ENCODE peak calls at places on chromosomes 2 and 18, in five cellular contexts. Y is effector memory CD4-positive, alpha-beta T cell; W is brain microvascular endothelial cell; C is NCI-H1417; T is renal cortical epithelial cell. P is an unnamed sample.

GRCh38 chr2:29700560-29700959 is 220.8 kb downstream of the ALK start:
- DNase-seq in Y (no peak), W (peak), C (no peak), T (peak), P (no peak)

GRCh38 chr2:73297151-73297559 is 3.8 kb upstream of the EGR4 start:
- DNase-seq in Y (no peak), W (peak), C (peak), T (no peak), P (no peak)

GRCh38 chr2:235149240-235149641 is 197.4 kb downstream of the SH3BP4 start:
- DNase-seq in Y (no peak), W (no peak), C (no peak), T (peak), P (no peak)

GRCh38 chr18:38931754-38932050 is 1366.1 kb upstream of the CELF4 start:
- DNase-seq in Y (no peak), W (no peak), C (no peak), T (no peak), P (no peak)

GRCh38 chr2:98027535-98027934 is 31.8 kb upstream of the TMEM131 start:
- DNase-seq in Y (no peak), W (no peak), C (no peak), T (no peak), P (no peak)

GRCh38 chr2:186848873-186849578 is at the start of gene ZSWIM2:
- DNase-seq in Y (no peak), W (peak), C (peak), T (peak), P (no peak)

GRCh38 chr2:136246086-136246669 is 128.2 kb upstream of the CXCR4 start:
- DNase-seq in Y (no peak), W (peak), C (no peak), T (peak), P (no peak)

GRCh38 chr18:7812431-7813063 is 245.4 kb downstream of the PTPRM start:
- DNase-seq in Y (no peak), W (peak), C (no peak), T (peak), P (no peak)

GRCh38 chr2:28601612-28602011 is 105.8 kb downstream of the PLB1 start:
- DNase-seq in Y (no peak), W (no peak), C (no peak), T (no peak), P (no peak)

GRCh38 chr2:222969491-222969890 is 82.5 kb upstream of the KCNE4 start:
- DNase-seq in Y (no peak), W (peak), C (no peak), T (peak), P (no peak)

GRCh38 chr2:65604246-65604645 is 171.8 kb upstream of the SPRED2 start:
- DNase-seq in Y (no peak), W (peak), C (no peak), T (peak), P (no peak)

GRCh38 chr2:85796549-85797262 is 42.9 kb downstream of the ATOH8 start:
- DNase-seq in Y (no peak), W (no peak), C (no peak), T (no peak), P (no peak)

GRCh38 chr2:54634012-54634411 is 89.5 kb upstream of the EML6 start:
- DNase-seq in Y (no peak), W (no peak), C (no peak), T (no peak), P (no peak)

GRCh38 chr2:84716564-84716963 is 164.3 kb downstream of the TRABD2A start:
- DNase-seq in Y (no peak), W (no peak), C (no peak), T (no peak), P (no peak)

GRCh38 chr2:120866483-120867140 is 130.9 kb downstream of the GLI2 start:
- DNase-seq in Y (no peak), W (no peak), C (no peak), T (no peak), P (no peak)

GRCh38 chr18:37456873-37457272 is 108.7 kb downstream of the CELF4 start:
- DNase-seq in Y (no peak), W (no peak), C (no peak), T (no peak), P (no peak)

GRCh38 chr2:8679827-8680731 is 1.8 kb upstream of the ID2 start:
- DNase-seq in Y (no peak), W (no peak), C (peak), T (peak), P (no peak)

GRCh38 chr2:173522356-173522755 is 167.7 kb downstream of the CDCA7 start:
- DNase-seq in Y (no peak), W (no peak), C (no peak), T (no peak), P (no peak)

GRCh38 chr18:23920054-23920453 is 94.5 kb upstream of the TTC39C start:
- DNase-seq in Y (no peak), W (no peak), C (no peak), T (no peak), P (no peak)

GRCh38 chr2:59770651-59771050 is 782.8 kb downstream of the BCL11A start:
- DNase-seq in Y (no peak), W (no peak), C (no peak), T (no peak), P (no peak)

GRCh38 chr2:112891333-112891950 is 19.5 kb upstream of the IL37 start:
- DNase-seq in Y (no peak), W (no peak), C (no peak), T (peak), P (no peak)

GRCh38 chr2:7053650-7054262 is 136.5 kb downstream of the RNF144A start:
- DNase-seq in Y (no peak), W (no peak), C (peak), T (no peak), P (no peak)

GRCh38 chr2:106012591-106013347 is 181.3 kb downstream of the UXS1 start:
- DNase-seq in Y (no peak), W (no peak), C (no peak), T (no peak), P (no peak)

GRCh38 chr18:62678847-62679535 is 36.4 kb upstream of the PHLPP1 start:
- DNase-seq in Y (no peak), W (no peak), C (no peak), T (no peak), P (no peak)

GRCh38 chr2:12074126-12074883 is 327.9 kb downstream of the LPIN1 start:
- DNase-seq in Y (no peak), W (no peak), C (no peak), T (no peak), P (peak)

GRCh38 chr2:106030287-106031268 is 163.5 kb downstream of the UXS1 start:
- DNase-seq in Y (no peak), W (peak), C (no peak), T (peak), P (no peak)

GRCh38 chr2:74205586-74205985 is 7.2 kb downstream of the MTHFD2 start:
- DNase-seq in Y (no peak), W (no peak), C (peak), T (peak), P (no peak)

GRCh38 chr2:36397040-36397616 is 41.5 kb downstream of the CRIM1 start:
- DNase-seq in Y (no peak), W (no peak), C (no peak), T (no peak), P (no peak)

GRCh38 chr18:9965711-9966624 is 52.2 kb downstream of the VAPA start:
- DNase-seq in Y (no peak), W (peak), C (no peak), T (no peak), P (no peak)

GRCh38 chr18:48975221-48975816 is 24.6 kb upstream of the SMAD7 start:
- DNase-seq in Y (no peak), W (no peak), C (no peak), T (no peak), P (no peak)

GRCh38 chr2:17791121-17791902 is 24.9 kb upstream of the MSGN1 start:
- DNase-seq in Y (no peak), W (peak), C (no peak), T (no peak), P (no peak)

GRCh38 chr18:24016643-24017042 is 2.1 kb downstream of the TTC39C start:
- DNase-seq in Y (no peak), W (no peak), C (peak), T (peak), P (no peak)

GRCh38 chr18:41073372-41073954 is 881.6 kb upstream of the PIK3C3 start:
- DNase-seq in Y (no peak), W (peak), C (no peak), T (peak), P (no peak)